ENCODE peak calls at places on chromosomes 6 and 20, in nine cellular contexts. One of them, this sample, is unnamed. For H3K27me3 and H3K9me3, the result is how much of the 10 kb centered on the place peaks cover.

GRCh38 chr6:77034161-77034560 is 429.1 kb downstream of the HTR1B start:
- DNase-seq in thoracic aorta: no peak
- DNase-seq in uterus: no peak
- DNase-seq in hepatocyte: no peak
- DNase-seq in testis: no peak
- DNase-seq in neural progenitor cell: peak
- DNase-seq in lower lobe of right lung: no peak
- DNase-seq in tibial artery: no peak
- DNase-seq in heart left ventricle: no peak
- DNase-seq in this sample: no peak

GRCh38 chr20:58199058-58199457 is 29.4 kb downstream of the ANKRD60 start:
- DNase-seq in uterus: no peak
- DNase-seq in tibial artery: no peak
- DNase-seq in lower lobe of right lung: no peak
- DNase-seq in thoracic aorta: no peak
- DNase-seq in testis: no peak
- DNase-seq in heart left ventricle: peak
- DNase-seq in neural progenitor cell: no peak
- DNase-seq in hepatocyte: no peak
- DNase-seq in this sample: no peak

GRCh38 chr20:45470939-45471338 is 1.4 kb downstream of the WFDC2 start:
- DNase-seq in tibial artery: no peak
- DNase-seq in hepatocyte: no peak
- DNase-seq in neural progenitor cell: peak
- DNase-seq in heart left ventricle: no peak
- DNase-seq in uterus: no peak
- DNase-seq in lower lobe of right lung: no peak
- DNase-seq in thoracic aorta: no peak
- DNase-seq in testis: peak
- DNase-seq in this sample: no peak

GRCh38 chr20:51700809-51701285 is 67.3 kb downstream of the ATP9A start:
- DNase-seq in heart left ventricle: no peak
- DNase-seq in thoracic aorta: no peak
- DNase-seq in uterus: no peak
- DNase-seq in testis: peak
- DNase-seq in tibial artery: no peak
- DNase-seq in hepatocyte: peak
- DNase-seq in lower lobe of right lung: no peak
- DNase-seq in neural progenitor cell: peak
- DNase-seq in this sample: peak

GRCh38 chr20:50691585-50692552 is 527 bp upstream of the RIPOR3 start:
- DNase-seq in lower lobe of right lung: no peak
- DNase-seq in thoracic aorta: no peak
- DNase-seq in hepatocyte: peak
- DNase-seq in testis: peak
- DNase-seq in uterus: peak
- DNase-seq in tibial artery: no peak
- DNase-seq in heart left ventricle: peak
- DNase-seq in neural progenitor cell: peak
- DNase-seq in this sample: no peak

GRCh38 chr6:157823001-157823522 is at the start of gene SNX9:
- DNase-seq in heart left ventricle: peak
- DNase-seq in tibial artery: peak
- DNase-seq in uterus: peak
- DNase-seq in testis: peak
- DNase-seq in thoracic aorta: no peak
- DNase-seq in lower lobe of right lung: peak
- DNase-seq in hepatocyte: peak
- DNase-seq in neural progenitor cell: peak
- DNase-seq in this sample: peak

GRCh38 chr6:152598421-152598820 is 38.7 kb downstream of the SYNE1 start:
- DNase-seq in hepatocyte: no peak
- DNase-seq in tibial artery: no peak
- DNase-seq in uterus: no peak
- DNase-seq in heart left ventricle: no peak
- DNase-seq in lower lobe of right lung: no peak
- DNase-seq in thoracic aorta: no peak
- DNase-seq in neural progenitor cell: no peak
- DNase-seq in testis: no peak
- DNase-seq in this sample: no peak

GRCh38 chr6:73240730-73241129 is 15.4 kb upstream of the KHDC1L start:
- DNase-seq in lower lobe of right lung: no peak
- DNase-seq in tibial artery: no peak
- DNase-seq in uterus: no peak
- DNase-seq in heart left ventricle: no peak
- DNase-seq in hepatocyte: no peak
- DNase-seq in testis: no peak
- DNase-seq in neural progenitor cell: no peak
- DNase-seq in thoracic aorta: no peak
- DNase-seq in this sample: no peak

GRCh38 chr6:79240509-79240908 is 6.0 kb upstream of the HMGN3 start:
- DNase-seq in thoracic aorta: no peak
- DNase-seq in uterus: no peak
- DNase-seq in tibial artery: no peak
- DNase-seq in heart left ventricle: no peak
- DNase-seq in neural progenitor cell: no peak
- DNase-seq in hepatocyte: no peak
- DNase-seq in testis: no peak
- DNase-seq in lower lobe of right lung: no peak
- DNase-seq in this sample: no peak

GRCh38 chr6:79833806-79834205 is 113.5 kb downstream of the ELOVL4 start:
- DNase-seq in neural progenitor cell: no peak
- DNase-seq in thoracic aorta: no peak
- DNase-seq in testis: no peak
- DNase-seq in tibial artery: no peak
- DNase-seq in heart left ventricle: no peak
- DNase-seq in hepatocyte: no peak
- DNase-seq in uterus: no peak
- DNase-seq in lower lobe of right lung: no peak
- DNase-seq in this sample: no peak

GRCh38 chr6:111846511-111847409 is 26.5 kb downstream of the FYN start:
- DNase-seq in tibial artery: no peak
- DNase-seq in heart left ventricle: peak
- DNase-seq in thoracic aorta: no peak
- DNase-seq in hepatocyte: no peak
- DNase-seq in neural progenitor cell: no peak
- DNase-seq in lower lobe of right lung: no peak
- DNase-seq in testis: no peak
- DNase-seq in uterus: no peak
- DNase-seq in this sample: no peak

GRCh38 chr6:130098317-130098716 is 79.9 kb downstream of the L3MBTL3 start:
- DNase-seq in hepatocyte: no peak
- DNase-seq in testis: no peak
- DNase-seq in uterus: no peak
- DNase-seq in heart left ventricle: no peak
- DNase-seq in neural progenitor cell: no peak
- DNase-seq in thoracic aorta: no peak
- DNase-seq in tibial artery: no peak
- DNase-seq in lower lobe of right lung: no peak
- DNase-seq in this sample: no peak

GRCh38 chr6:117521785-117522502 is 39.5 kb downstream of the DCBLD1 start:
- DNase-seq in testis: no peak
- DNase-seq in uterus: no peak
- DNase-seq in lower lobe of right lung: no peak
- DNase-seq in thoracic aorta: no peak
- DNase-seq in neural progenitor cell: no peak
- DNase-seq in tibial artery: no peak
- DNase-seq in heart left ventricle: no peak
- DNase-seq in hepatocyte: no peak
- DNase-seq in this sample: no peak

GRCh38 chr6:28587746-28588075 is 62.0 kb downstream of the GPX5 start:
- DNase-seq in tibial artery: no peak
- DNase-seq in uterus: no peak
- DNase-seq in thoracic aorta: no peak
- DNase-seq in hepatocyte: peak
- DNase-seq in heart left ventricle: no peak
- DNase-seq in testis: no peak
- DNase-seq in neural progenitor cell: peak
- DNase-seq in lower lobe of right lung: no peak
- DNase-seq in this sample: no peak

GRCh38 chr20:4637081-4637797 is 84.5 kb upstream of the PRND start:
- DNase-seq in heart left ventricle: no peak
- DNase-seq in uterus: no peak
- DNase-seq in testis: no peak
- DNase-seq in tibial artery: no peak
- DNase-seq in thoracic aorta: no peak
- DNase-seq in lower lobe of right lung: no peak
- DNase-seq in neural progenitor cell: peak
- DNase-seq in hepatocyte: peak
- DNase-seq in this sample: no peak

GRCh38 chr20:23331951-23332350 is 18.6 kb upstream of the NXT1 start:
- DNase-seq in neural progenitor cell: peak
- DNase-seq in hepatocyte: no peak
- DNase-seq in thoracic aorta: no peak
- DNase-seq in tibial artery: no peak
- DNase-seq in uterus: no peak
- DNase-seq in lower lobe of right lung: no peak
- DNase-seq in testis: no peak
- DNase-seq in heart left ventricle: no peak
- DNase-seq in this sample: no peak

GRCh38 chr6:137489410-137490371 is 4.5 kb downstream of the OLIG3 start:
- DNase-seq in uterus: no peak
- DNase-seq in testis: no peak
- DNase-seq in hepatocyte: no peak
- DNase-seq in neural progenitor cell: peak
- DNase-seq in heart left ventricle: no peak
- DNase-seq in thoracic aorta: no peak
- DNase-seq in lower lobe of right lung: peak
- DNase-seq in tibial artery: no peak
- DNase-seq in this sample: no peak

GRCh38 chr6:137490506-137490905 is 3.7 kb downstream of the OLIG3 start:
- DNase-seq in tibial artery: no peak
- DNase-seq in testis: no peak
- DNase-seq in thoracic aorta: no peak
- DNase-seq in lower lobe of right lung: no peak
- DNase-seq in neural progenitor cell: peak
- DNase-seq in heart left ventricle: no peak
- DNase-seq in uterus: no peak
- DNase-seq in hepatocyte: no peak
- DNase-seq in this sample: no peak

GRCh38 chr6:137487181-137487910 is 6.8 kb downstream of the OLIG3 start:
- DNase-seq in hepatocyte: no peak
- DNase-seq in neural progenitor cell: peak
- DNase-seq in thoracic aorta: no peak
- DNase-seq in lower lobe of right lung: no peak
- DNase-seq in heart left ventricle: no peak
- DNase-seq in testis: no peak
- DNase-seq in uterus: no peak
- DNase-seq in tibial artery: no peak
- DNase-seq in this sample: no peak

GRCh38 chr6:137487947-137488735 is 6.1 kb downstream of the OLIG3 start:
- DNase-seq in testis: no peak
- DNase-seq in neural progenitor cell: peak
- DNase-seq in thoracic aorta: no peak
- DNase-seq in tibial artery: no peak
- DNase-seq in hepatocyte: no peak
- DNase-seq in heart left ventricle: no peak
- DNase-seq in lower lobe of right lung: no peak
- DNase-seq in uterus: no peak
- DNase-seq in this sample: no peak

GRCh38 chr6:137488736-137489409 is 5.3 kb downstream of the OLIG3 start:
- DNase-seq in heart left ventricle: no peak
- DNase-seq in testis: no peak
- DNase-seq in thoracic aorta: no peak
- DNase-seq in neural progenitor cell: peak
- DNase-seq in hepatocyte: no peak
- DNase-seq in lower lobe of right lung: peak
- DNase-seq in uterus: no peak
- DNase-seq in tibial artery: no peak
- DNase-seq in this sample: peak
- H3K27me3 ChIP-seq in heart left ventricle: half or more
- H3K27me3 ChIP-seq in testis: under half
- H3K27me3 ChIP-seq in thoracic aorta: under half
- H3K27me3 ChIP-seq in neural progenitor cell: half or more
- H3K27me3 ChIP-seq in hepatocyte: half or more
- H3K27me3 ChIP-seq in lower lobe of right lung: half or more
- H3K27me3 ChIP-seq in uterus: under half
- H3K27me3 ChIP-seq in tibial artery: half or more
- H3K27me3 ChIP-seq in this sample: half or more

DNA sequence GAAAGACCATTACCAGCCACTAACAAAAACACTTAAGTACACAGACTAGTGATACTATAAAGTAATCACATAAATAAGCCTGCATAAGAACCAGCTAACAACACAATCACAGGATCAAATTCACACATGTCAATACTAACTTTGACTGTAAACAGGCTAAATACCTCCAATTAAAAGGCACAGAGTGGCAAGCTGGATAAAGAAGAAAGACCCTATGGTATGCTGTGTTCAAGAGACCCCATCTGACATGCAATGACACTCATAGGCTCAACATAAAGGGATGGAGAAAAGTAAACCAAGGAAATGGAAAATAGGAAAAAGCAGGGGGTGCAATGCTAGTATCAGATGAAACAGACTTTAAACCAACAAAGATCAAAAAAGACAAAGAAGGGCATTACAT is 631.8 kb upstream of the NOX3 start:
- DNase-seq in thoracic aorta: no peak
- DNase-seq in lower lobe of right lung: no peak
- DNase-seq in hepatocyte: no peak
- DNase-seq in uterus: no peak
- DNase-seq in tibial artery: no peak
- DNase-seq in neural progenitor cell: no peak
- DNase-seq in heart left ventricle: no peak
- DNase-seq in testis: no peak
- DNase-seq in this sample: no peak
- H3K9me3 ChIP-seq in thoracic aorta: under half
- H3K9me3 ChIP-seq in lower lobe of right lung: under half
- H3K9me3 ChIP-seq in hepatocyte: under half
- H3K9me3 ChIP-seq in uterus: under half
- H3K9me3 ChIP-seq in tibial artery: under half
- H3K9me3 ChIP-seq in neural progenitor cell: under half
- H3K9me3 ChIP-seq in heart left ventricle: half or more
- H3K9me3 ChIP-seq in testis: under half
- H3K9me3 ChIP-seq in this sample: under half

DNA sequence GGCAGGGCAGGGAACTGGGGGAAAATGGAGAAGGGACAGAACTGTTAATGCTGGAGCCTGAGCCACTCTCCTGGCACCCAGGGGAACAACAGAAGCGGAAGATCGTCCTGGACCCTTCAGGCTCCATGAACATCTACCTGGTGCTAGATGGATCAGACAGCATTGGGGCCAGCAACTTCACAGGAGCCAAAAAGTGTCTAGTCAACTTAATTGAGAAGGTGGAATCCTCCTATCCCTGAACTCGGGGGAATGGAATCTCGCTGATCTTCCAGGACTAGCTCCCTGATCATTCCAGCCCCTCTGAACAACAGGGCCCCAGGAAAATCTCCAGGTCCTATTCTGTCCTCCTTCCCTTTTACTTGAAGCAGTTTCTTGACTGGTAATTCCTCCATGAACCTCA is 2.0 kb downstream of the CFB start:
- DNase-seq in tibial artery: no peak
- DNase-seq in uterus: no peak
- DNase-seq in lower lobe of right lung: no peak
- DNase-seq in hepatocyte: no peak
- DNase-seq in thoracic aorta: no peak
- DNase-seq in neural progenitor cell: no peak
- DNase-seq in testis: no peak
- DNase-seq in heart left ventricle: no peak
- DNase-seq in this sample: no peak
- H3K27ac ChIP-seq in tibial artery: no peak
- H3K27ac ChIP-seq in uterus: peak
- H3K27ac ChIP-seq in lower lobe of right lung: no peak
- H3K27ac ChIP-seq in hepatocyte: no peak
- H3K27ac ChIP-seq in thoracic aorta: no peak
- H3K27ac ChIP-seq in neural progenitor cell: no peak
- H3K27ac ChIP-seq in testis: no peak
- H3K27ac ChIP-seq in heart left ventricle: no peak
- H3K27ac ChIP-seq in this sample: no peak

GRCh38 chr20:37958856-37959255 is 55.9 kb downstream of the VSTM2L start:
- DNase-seq in tibial artery: peak
- DNase-seq in lower lobe of right lung: no peak
- DNase-seq in neural progenitor cell: no peak
- DNase-seq in testis: no peak
- DNase-seq in heart left ventricle: no peak
- DNase-seq in hepatocyte: no peak
- DNase-seq in thoracic aorta: no peak
- DNase-seq in uterus: no peak
- DNase-seq in this sample: no peak
- H3K27me3 ChIP-seq in tibial artery: under half
- H3K27me3 ChIP-seq in lower lobe of right lung: under half
- H3K27me3 ChIP-seq in neural progenitor cell: under half
- H3K27me3 ChIP-seq in testis: under half
- H3K27me3 ChIP-seq in heart left ventricle: under half
- H3K27me3 ChIP-seq in hepatocyte: under half
- H3K27me3 ChIP-seq in thoracic aorta: under half
- H3K27me3 ChIP-seq in uterus: under half
- H3K27me3 ChIP-seq in this sample: under half

This sample was measured in pancreas.